ENCODE peak calls at places on chromosomes 11 and 22, in seven cellular contexts. S is adrenal gland; B is CD14-positive monocyte; F is NCI-H1092 treated with DMSO at 0.1 percent for 48 hours; P is activated CD8-positive, alpha-beta memory T cell treated with anti-CD3 and anti-CD28 coated beads, Interleukin-2, amount 50 U/mL, for 48 hours; H is progenitor cell of endocrine pancreas; Z is pancreas. C is an unnamed sample.

GRCh38 chr11:91093141-91093540 is 870.3 kb upstream of the CHORDC1 start:
- DNase-seq in S (no peak), B (no peak), F (no peak), P (no peak), H (no peak), Z (no peak), C (no peak)

GRCh38 chr22:36461665-36462474 is 19.6 kb downstream of the TXN2 start:
- DNase-seq in S (no peak), B (no peak), F (peak), P (no peak), H (peak), Z (no peak), C (no peak)

GRCh38 chr22:33635766-33636165 is 284.5 kb downstream of the LARGE1 start:
- DNase-seq in S (no peak), B (no peak), F (no peak), P (no peak), H (no peak), Z (no peak), C (no peak)

GRCh38 chr11:74288911-74289310 is 22.5 kb downstream of the P4HA3 start:
- DNase-seq in S (no peak), B (no peak), F (no peak), P (no peak), H (no peak), Z (no peak), C (no peak)

GRCh38 chr11:2175659-2176058 is 4.0 kb upstream of the TH start:
- DNase-seq in S (peak), B (no peak), F (no peak), P (no peak), H (no peak), Z (no peak), C (no peak)

GRCh38 chr11:112016088-112016764 is 9.0 kb upstream of the DLAT start:
- DNase-seq in S (no peak), B (no peak), F (no peak), P (no peak), H (no peak), Z (no peak), C (no peak)

GRCh38 chr11:77065878-77066228 is 918 bp upstream of the CAPN5 start:
- DNase-seq in S (peak), B (no peak), F (no peak), P (no peak), H (no peak), Z (no peak), C (no peak)

GRCh38 chr22:30251661-30252226 is 5.2 kb upstream of the LIF start:
- DNase-seq in S (no peak), B (no peak), F (peak), P (no peak), H (no peak), Z (no peak), C (no peak)

GRCh38 chr11:62394825-62395538 is 23.9 kb upstream of the SCGB1A1 start:
- DNase-seq in S (peak), B (no peak), F (peak), P (no peak), H (no peak), Z (peak), C (peak)

GRCh38 chr11:119496453-119496852 is 73.5 kb upstream of the THY1 start:
- DNase-seq in S (peak), B (no peak), F (no peak), P (no peak), H (no peak), Z (no peak), C (no peak)

GRCh38 chr11:125950178-125950490 is 4.3 kb downstream of the VSIG10L2 start:
- DNase-seq in S (no peak), B (no peak), F (no peak), P (no peak), H (no peak), Z (no peak), C (no peak)

GRCh38 chr11:111654611-111655010 is 52.4 kb downstream of the SIK2 start:
- DNase-seq in S (no peak), B (no peak), F (no peak), P (no peak), H (no peak), Z (no peak), C (no peak)

GRCh38 chr11:10450451-10451398 is 4.3 kb upstream of the AMPD3 start:
- DNase-seq in S (peak), B (no peak), F (peak), P (peak), H (peak), Z (peak), C (peak)

GRCh38 chr11:107683807-107684206 is 28.0 kb downstream of the SLN start:
- DNase-seq in S (no peak), B (no peak), F (no peak), P (no peak), H (no peak), Z (no peak), C (no peak)

GRCh38 chr11:17014774-17015638 is 792 bp upstream of the PLEKHA7 start:
- DNase-seq in S (no peak), B (no peak), F (peak), P (peak), H (peak), Z (no peak), C (peak)

GRCh38 chr11:126375726-126376125 is 20.2 kb downstream of the ST3GAL4 start:
- DNase-seq in S (no peak), B (no peak), F (no peak), P (no peak), H (no peak), Z (no peak), C (no peak)

C was measured in activated CD4-positive, alpha-beta T cell treated with anti-CD3 and anti-CD28 coated beads, Interleukin-2, amount 50 U/mL, for 1 hour.